ENCODE peak calls at places on chromosomes 16 and 17, in nine cellular contexts. G is left ventricle myocardium inferior, U is mesothelial cell of epicardium, Q is amniotic stem cell, L is T follicular helper cell, A is NCI-H460, S is hypothalamus, P is fibroblast of lung, M is tibial artery. E is an unnamed sample.

GRCh38 chr16:78163772-78164391 is 64.4 kb downstream of the WWOX start:
- DNase-seq in G (no peak), U (no peak), Q (no peak), L (no peak), A (no peak), S (no peak), P (no peak), M (no peak), E (no peak)

GRCh38 chr17:35795007-35795870 is at the start of gene MMP28:
- DNase-seq in G (peak; percentile 49), U (peak; percentile 59), Q (no peak), L (peak; percentile 5), A (peak; percentile 33), S (no peak), P (peak; percentile 28), M (no peak), E (peak; percentile 68)

GRCh38 chr17:17811381-17812210 is 25.2 kb downstream of the SREBF1 start:
- DNase-seq in G (no peak), U (peak; percentile 53), Q (no peak), L (no peak), A (no peak), S (no peak), P (no peak), M (no peak), E (no peak)

GRCh38 chr17:35590249-35590824 is 3.2 kb downstream of the AP2B1 start:
- DNase-seq in G (no peak), U (no peak), Q (no peak), L (no peak), A (no peak), S (no peak), P (no peak), M (no peak), E (no peak)

GRCh38 chr17:78965369-78965982 is 14.2 kb downstream of the LGALS3BP start:
- DNase-seq in G (no peak), U (no peak), Q (no peak), L (no peak), A (no peak), S (no peak), P (no peak), M (no peak), E (no peak)

GRCh38 chr16:30660424-30661251 is 2.4 kb downstream of the FBRS start:
- DNase-seq in G (no peak), U (no peak), Q (no peak), L (peak; percentile 77), A (no peak), S (no peak), P (peak; percentile 41), M (no peak), E (no peak)

GRCh38 chr17:5707482-5707881 is 123.2 kb upstream of the NLRP1 start:
- DNase-seq in G (no peak), U (no peak), Q (no peak), L (no peak), A (no peak), S (no peak), P (no peak), M (no peak), E (no peak)

GRCh38 chr16:51982715-51983680 is 563.9 kb downstream of the TOX3 start:
- DNase-seq in G (no peak), U (no peak), Q (peak; percentile 56), L (no peak), A (peak; percentile 56), S (no peak), P (peak; percentile 56), M (no peak), E (no peak)

GRCh38 chr17:7428557-7428956 is at the start of gene SPEM3:
- DNase-seq in G (no peak), U (no peak), Q (no peak), L (no peak), A (no peak), S (no peak), P (no peak), M (no peak), E (no peak)

GRCh38 chr17:50883850-50884291 is 17.7 kb upstream of the TOB1 start:
- DNase-seq in G (no peak), U (no peak), Q (no peak), L (no peak), A (no peak), S (no peak), P (no peak), M (peak; percentile 27), E (peak; percentile 59)

GRCh38 chr16:11181889-11182279 is 74.1 kb downstream of the SOCS1 start:
- DNase-seq in G (no peak), U (no peak), Q (no peak), L (no peak), A (no peak), S (no peak), P (peak; percentile 29), M (no peak), E (no peak)

GRCh38 chr17:40038882-40039513 is 15.2 kb downstream of the MED24 start:
- DNase-seq in G (peak; percentile 71), U (no peak), Q (peak; percentile 86), L (no peak), A (peak; percentile 39), S (no peak), P (peak; percentile 79), M (peak; percentile 89), E (peak; percentile 88)

GRCh38 chr17:17859909-17860760 is 23.3 kb upstream of the SREBF1 start:
- DNase-seq in G (peak; percentile 76), U (peak; percentile 74), Q (no peak), L (peak; percentile 58), A (peak; percentile 67), S (peak; percentile 23), P (peak; percentile 25), M (peak; percentile 45), E (no peak)

GRCh38 chr16:9868606-9869149 is 313.6 kb downstream of the GRIN2A start:
- DNase-seq in G (no peak), U (no peak), Q (no peak), L (no peak), A (no peak), S (no peak), P (no peak), M (no peak), E (no peak)

GRCh38 chr17:8152981-8153549 is 861 bp upstream of the PER1 start:
- DNase-seq in G (no peak), U (no peak), Q (no peak), L (no peak), A (no peak), S (no peak), P (no peak), M (peak; percentile 24), E (peak; percentile 68)

GRCh38 chr17:67477687-67478086 is 100.6 kb downstream of the PITPNC1 start:
- DNase-seq in G (no peak), U (no peak), Q (no peak), L (peak; percentile 15), A (no peak), S (no peak), P (peak; percentile 69), M (no peak), E (no peak)

GRCh38 chr17:16150251-16150859 is 65.0 kb downstream of the NCOR1 start:
- DNase-seq in G (no peak), U (no peak), Q (no peak), L (no peak), A (peak; percentile 26), S (no peak), P (peak; percentile 79), M (no peak), E (no peak)

GRCh38 chr16:85850344-85850880 is 48.5 kb upstream of the IRF8 start:
- DNase-seq in G (no peak), U (peak; percentile 24), Q (no peak), L (no peak), A (no peak), S (no peak), P (no peak), M (no peak), E (no peak)

GRCh38 chr17:19897901-19898300 is 30.2 kb upstream of the ULK2 start:
- DNase-seq in G (no peak), U (no peak), Q (no peak), L (no peak), A (no peak), S (no peak), P (peak; percentile 57), M (no peak), E (no peak)

GRCh38 chr17:77240976-77241375 is 100.2 kb downstream of the SEC14L1 start:
- DNase-seq in G (no peak), U (no peak), Q (no peak), L (no peak), A (no peak), S (no peak), P (no peak), M (no peak), E (no peak)

GRCh38 chr16:11205754-11206459 is 50.1 kb downstream of the SOCS1 start:
- DNase-seq in G (no peak), U (no peak), Q (no peak), L (no peak), A (no peak), S (no peak), P (peak; percentile 19), M (no peak), E (no peak)

GRCh38 chr17:49694847-49695697 is 12.7 kb downstream of the SLC35B1 start:
- DNase-seq in G (peak; percentile 51), U (peak; percentile 74), Q (no peak), L (peak; percentile 44), A (peak; percentile 11), S (peak; percentile 12), P (no peak), M (peak; percentile 64), E (no peak)

GRCh38 chr17:8064590-8065019 is 22.9 kb downstream of the ALOX12B start:
- DNase-seq in G (no peak), U (no peak), Q (no peak), L (no peak), A (no peak), S (no peak), P (no peak), M (no peak), E (no peak)

GRCh38 chr17:81019563-81020442 is 15.1 kb upstream of the BAIAP2 start:
- DNase-seq in G (no peak), U (no peak), Q (no peak), L (no peak), A (no peak), S (no peak), P (no peak), M (no peak), E (no peak)

GRCh38 chr16:55323637-55324490 is at the start of gene IRX6:
- DNase-seq in G (peak; percentile 51), U (peak; percentile 66), Q (no peak), L (no peak), A (no peak), S (no peak), P (no peak), M (peak; percentile 31), E (no peak)

GRCh38 chr17:419073-419735 is 66.6 kb upstream of the RPH3AL start:
- DNase-seq in G (no peak), U (no peak), Q (no peak), L (peak; percentile 21), A (no peak), S (no peak), P (no peak), M (no peak), E (no peak)

GRCh38 chr17:50412188-50412732 is 13.8 kb upstream of the ACSF2 start:
- DNase-seq in G (no peak), U (no peak), Q (no peak), L (no peak), A (no peak), S (no peak), P (no peak), M (no peak), E (no peak)

GRCh38 chr17:52064791-52065211 is 93.7 kb downstream of the CA10 start:
- DNase-seq in G (no peak), U (no peak), Q (no peak), L (no peak), A (no peak), S (no peak), P (peak; percentile 57), M (no peak), E (no peak)

GRCh38 chr17:63116967-63117366 is 150.9 kb downstream of the TANC2 start:
- DNase-seq in G (no peak), U (peak; percentile 44), Q (no peak), L (no peak), A (no peak), S (no peak), P (peak; percentile 91), M (no peak), E (no peak)

GRCh38 chr17:79220201-79220714 is 145.6 kb downstream of the ENGASE start:
- DNase-seq in G (no peak), U (no peak), Q (no peak), L (no peak), A (no peak), S (no peak), P (no peak), M (no peak), E (no peak)

GRCh38 chr17:62780273-62780672 is 27.8 kb downstream of the MARCHF10 start:
- DNase-seq in G (peak; percentile 23), U (no peak), Q (no peak), L (no peak), A (no peak), S (no peak), P (no peak), M (no peak), E (no peak)

E was measured in ascending aorta.